ENCODE peak calls at places on chromosomes 6 and 20, in nine cellular contexts. T is GM04503; S is ELR; L is A549; G is ovary; F is naive thymus-derived CD8-positive, alpha-beta T cell; I is PC-3; N is heart left ventricle; K is activated naive CD8-positive, alpha-beta T cell treated with anti-CD3 and anti-CD28 coated beads, Interleukin-2, amount 50 U/mL, for 24 hours. R is an unnamed sample.

GRCh38 chr20:2858591-2858990 is 14.7 kb upstream of the PTPRA start:
- DNase-seq in T (no peak), S (no peak), L (no peak), G (no peak), F (no peak), I (no peak), N (no peak), K (no peak), R (no peak)

GRCh38 chr6:63347599-63347998 is 27.8 kb upstream of the LGSN start:
- DNase-seq in T (peak; percentile 27), S (peak; percentile 94), L (peak; percentile 34), G (no peak), F (no peak), I (peak; percentile 83), N (no peak), K (no peak), R (peak; percentile 91)

GRCh38 chr20:6783752-6784725 is 16.6 kb downstream of the BMP2 start:
- DNase-seq in T (no peak), S (no peak), L (no peak), G (no peak), F (no peak), I (no peak), N (no peak), K (no peak), R (peak; percentile 45)

GRCh38 chr6:43947860-43948259 is 177.8 kb downstream of the VEGFA start:
- DNase-seq in T (no peak), S (no peak), L (no peak), G (no peak), F (no peak), I (no peak), N (no peak), K (no peak), R (no peak)

GRCh38 chr20:61045876-61046585 is 206.0 kb upstream of the CDH4 start:
- DNase-seq in T (no peak), S (no peak), L (no peak), G (no peak), F (no peak), I (no peak), N (no peak), K (no peak), R (no peak)

GRCh38 chr20:25316506-25317190 is 68.8 kb downstream of the PYGB start:
- DNase-seq in T (no peak), S (no peak), L (no peak), G (no peak), F (no peak), I (no peak), N (peak; percentile 38), K (no peak), R (no peak)

GRCh38 chr6:19979059-19979458 is 141.9 kb downstream of the ID4 start:
- DNase-seq in T (no peak), S (no peak), L (no peak), G (no peak), F (no peak), I (no peak), N (no peak), K (no peak), R (no peak)

GRCh38 chr20:40856653-40857052 is 167.6 kb upstream of the MAFB start:
- DNase-seq in T (no peak), S (no peak), L (no peak), G (no peak), F (no peak), I (no peak), N (no peak), K (no peak), R (no peak)

GRCh38 chr6:45460166-45460565 is 82.4 kb upstream of the SUPT3H start:
- DNase-seq in T (no peak), S (no peak), L (no peak), G (no peak), F (no peak), I (no peak), N (no peak), K (no peak), R (no peak)

GRCh38 chr6:145569140-145569539 is 166.2 kb downstream of the EPM2A start:
- DNase-seq in T (no peak), S (peak; percentile 68), L (no peak), G (no peak), F (no peak), I (no peak), N (no peak), K (no peak), R (peak; percentile 23)

GRCh38 chr6:142302427-142303190 is 802 bp downstream of the ADGRG6 start:
- DNase-seq in T (no peak), S (peak; percentile 38), L (no peak), G (no peak), F (no peak), I (peak; percentile 90), N (peak; percentile 39), K (no peak), R (peak; percentile 90)

GRCh38 chr6:158031445-158032353 is 50.0 kb downstream of the SYNJ2 start:
- DNase-seq in T (peak; percentile 66), S (peak; percentile 97), L (no peak), G (no peak), F (no peak), I (no peak), N (peak; percentile 87), K (peak; percentile 74), R (no peak)

GRCh38 chr6:169141706-169142705 is 111.6 kb downstream of the THBS2 start:
- DNase-seq in T (no peak), S (no peak), L (no peak), G (no peak), F (no peak), I (no peak), N (peak; percentile 73), K (no peak), R (no peak)

GRCh38 chr6:109490708-109491107 is 7.7 kb upstream of the ZBTB24 start:
- DNase-seq in T (no peak), S (no peak), L (no peak), G (no peak), F (no peak), I (no peak), N (no peak), K (no peak), R (no peak)

GRCh38 chr6:155234687-155235543 is 28.9 kb upstream of the CLDN20 start:
- DNase-seq in T (no peak), S (no peak), L (no peak), G (no peak), F (no peak), I (no peak), N (no peak), K (no peak), R (no peak)

GRCh38 chr6:122798099-122798641 is 9.1 kb downstream of the SMPDL3A start:
- DNase-seq in T (peak; percentile 27), S (peak; percentile 86), L (peak; percentile 15), G (no peak), F (no peak), I (peak; percentile 88), N (no peak), K (no peak), R (peak; percentile 92)

GRCh38 chr6:166765234-166765541 is 138.1 kb upstream of the RPS6KA2 start:
- DNase-seq in T (no peak), S (no peak), L (no peak), G (no peak), F (no peak), I (no peak), N (no peak), K (no peak), R (no peak)

GRCh38 chr20:19964289-19965263 is 52.6 kb upstream of the NAA20 start:
- DNase-seq in T (peak; percentile 74), S (peak; percentile 82), L (peak; percentile 78), G (peak; percentile 53), F (no peak), I (peak; percentile 83), N (peak; percentile 70), K (no peak), R (peak; percentile 90)

GRCh38 chr6:36539814-36540568 is 7.3 kb downstream of the STK38 start:
- DNase-seq in T (no peak), S (no peak), L (no peak), G (no peak), F (peak; percentile 83), I (no peak), N (no peak), K (no peak), R (no peak)

GRCh38 chr6:4012826-4013225 is 66.1 kb downstream of the FAM217A start:
- DNase-seq in T (no peak), S (no peak), L (no peak), G (no peak), F (no peak), I (no peak), N (no peak), K (no peak), R (no peak)

GRCh38 chr20:1330075-1330830 is 1.3 kb upstream of the SDCBP2 start:
- DNase-seq in T (no peak), S (no peak), L (no peak), G (no peak), F (peak; percentile 58), I (peak; percentile 53), N (no peak), K (peak; percentile 31), R (peak; percentile 84)

GRCh38 chr20:8196096-8196495 is 64.0 kb downstream of the PLCB1 start:
- DNase-seq in T (no peak), S (no peak), L (no peak), G (no peak), F (no peak), I (no peak), N (no peak), K (no peak), R (no peak)

GRCh38 chr6:118012944-118013343 is 105.9 kb downstream of the SLC35F1 start:
- DNase-seq in T (no peak), S (no peak), L (no peak), G (no peak), F (no peak), I (no peak), N (no peak), K (no peak), R (no peak)

GRCh38 chr6:98946877-98947410 is 802 bp downstream of the FBXL4 start:
- DNase-seq in T (no peak), S (peak; percentile 49), L (no peak), G (peak; percentile 59), F (peak; percentile 64), I (peak; percentile 43), N (peak; percentile 54), K (peak; percentile 48), R (peak; percentile 45)

GRCh38 chr20:20226554-20226953 is 141.3 kb upstream of the INSM1 start:
- DNase-seq in T (no peak), S (no peak), L (no peak), G (no peak), F (no peak), I (no peak), N (no peak), K (no peak), R (no peak)

GRCh38 chr20:21090738-21091120 is 15.4 kb downstream of the LINC00237 start:
- DNase-seq in T (no peak), S (no peak), L (no peak), G (no peak), F (no peak), I (no peak), N (no peak), K (no peak), R (no peak)

R was measured in epithelial cell of esophagus.